ENCODE peak calls at places on chromosome X, in seven cellular contexts. G, F, X, T, H, Z and E are unnamed samples.

GRCh38 chrX:7214251-7214650 is 66.3 kb upstream of the PUDP start:
- DNase-seq in T (peak), H (peak), X (no peak), F (no peak), Z (no peak), G (no peak), E (no peak)

GRCh38 chrX:80578518-80579105 is 158.4 kb downstream of the TENT5D start:
- DNase-seq in G (peak), X (no peak), Z (no peak), F (no peak), H (peak), T (peak), E (no peak)

GRCh38 chrX:112968351-112969133 is 127.9 kb upstream of the AMOT start:
- DNase-seq in Z (no peak), T (no peak), F (no peak), X (no peak), G (no peak), H (peak), E (no peak)

GRCh38 chrX:48470833-48471118 is 716 bp upstream of the SLC38A5 start:
- DNase-seq in G (no peak), Z (no peak), F (no peak), T (no peak), H (no peak), X (no peak), E (no peak)

GRCh38 chrX:2572740-2573139 is 72.0 kb upstream of the DHRSX start:
- DNase-seq in Z (no peak), F (no peak), T (peak), X (no peak), G (no peak), H (peak), E (no peak)

GRCh38 chrX:4277122-4277521 is 563.7 kb upstream of the PRKX start:
- DNase-seq in G (no peak), T (no peak), X (no peak), Z (no peak), H (no peak), F (no peak), E (no peak)

GRCh38 chrX:25049347-25049746 is 33.6 kb upstream of the ARX start:
- DNase-seq in Z (no peak), G (no peak), X (no peak), T (peak), F (no peak), H (no peak), E (no peak)

GRCh38 chrX:149512225-149512885 is 7.2 kb upstream of the IDS start:
- DNase-seq in Z (peak), H (peak), G (peak), T (peak), F (no peak), X (peak), E (peak)

GRCh38 chrX:46208225-46208854 is 336.9 kb downstream of the ZNF674 start:
- DNase-seq in Z (no peak), T (peak), F (no peak), H (peak), G (no peak), X (no peak), E (no peak)

GRCh38 chrX:140432328-140433025 is 72.4 kb downstream of the SOX3 start:
- DNase-seq in H (peak), F (no peak), Z (no peak), G (no peak), T (no peak), X (no peak), E (no peak)

GRCh38 chrX:17038681-17039161 is 92.3 kb downstream of the REPS2 start:
- DNase-seq in F (no peak), H (peak), X (no peak), T (peak), G (no peak), Z (no peak), E (no peak)

GRCh38 chrX:2587146-2587545 is 86.4 kb upstream of the DHRSX start:
- DNase-seq in T (no peak), F (no peak), Z (no peak), X (no peak), G (no peak), H (no peak), E (no peak)

GRCh38 chrX:36963069-36963808 is 44.9 kb upstream of the FAM47C start:
- DNase-seq in G (no peak), H (no peak), Z (no peak), T (no peak), F (no peak), X (no peak), E (no peak)

GRCh38 chrX:86349115-86349514 is 200.9 kb downstream of the DACH2 start:
- DNase-seq in Z (no peak), X (no peak), G (no peak), T (no peak), F (no peak), H (no peak), E (no peak)

GRCh38 chrX:136586386-136586785 is 54.4 kb downstream of the VGLL1 start:
- DNase-seq in F (peak), T (peak), X (peak), Z (no peak), G (no peak), H (peak), E (no peak)

GRCh38 chrX:2343413-2343812 is 157.4 kb downstream of the DHRSX start:
- DNase-seq in F (no peak), X (no peak), H (no peak), T (no peak), G (no peak), Z (no peak), E (no peak)

GRCh38 chrX:38249965-38250364 is 29.3 kb upstream of the SRPX start:
- DNase-seq in Z (no peak), F (no peak), H (no peak), T (no peak), X (no peak), G (no peak), E (no peak)

GRCh38 chrX:16114640-16115039 is 8.7 kb upstream of the GRPR start:
- DNase-seq in G (no peak), Z (no peak), H (peak), F (no peak), T (peak), X (no peak), E (no peak)

GRCh38 chrX:150730719-150731118 is 37.5 kb downstream of the MTMR1 start:
- DNase-seq in X (no peak), F (no peak), T (no peak), Z (no peak), H (peak), G (no peak), E (no peak)